ENCODE peak calls at places on chromosomes 16 and 17, in seven cellular contexts. W is uterus; P is endodermal cell; I is sigmoid colon; Q is CD8-positive, alpha-beta T cell; O is heart left ventricle; E is cardiac muscle cell. J is an unnamed sample. For H3K4me1, the result is how much of the 10 kb centered on the place peaks cover.

GRCh38 chr16:30724641-30725464 is 23.4 kb upstream of the PHKG2 start:
- DNase-seq in O (peak), E (no peak), I (peak), W (no peak), Q (no peak), P (no peak), J (peak)

GRCh38 chr17:13329421-13329820 is 272.3 kb downstream of the HS3ST3A1 start:
- DNase-seq in E (no peak), Q (no peak), I (no peak), P (no peak), W (no peak), O (no peak), J (no peak)

GRCh38 chr16:50267151-50267631 is 840 bp downstream of the ADCY7 start:
- DNase-seq in E (no peak), O (peak), P (peak), W (no peak), I (peak), Q (no peak), J (no peak)

GRCh38 chr17:44217738-44218343 is 1.6 kb downstream of the UBTF start:
- DNase-seq in I (no peak), P (no peak), O (no peak), W (no peak), E (no peak), Q (no peak), J (no peak)

GRCh38 chr17:31310877-31311276 is 3.0 kb downstream of the EVI2B start:
- DNase-seq in P (no peak), I (no peak), E (no peak), O (no peak), W (no peak), Q (no peak), J (no peak)

GRCh38 chr16:788399-789126 is at the start of gene CHTF18:
- DNase-seq in Q (peak), W (peak), I (peak), O (peak), E (peak), P (peak), J (peak)

GRCh38 chr16:30941600-30942420 is 7.1 kb upstream of the ORAI3 start:
- DNase-seq in Q (peak), W (peak), E (peak), P (peak), I (peak), O (peak), J (peak)

GRCh38 chr17:78415821-78416301 is 37.4 kb downstream of the PGS1 start:
- DNase-seq in P (no peak), I (no peak), Q (no peak), O (no peak), W (no peak), E (no peak), J (no peak)

GRCh38 chr17:28071891-28072606 is 29.6 kb downstream of the NLK start:
- DNase-seq in E (no peak), O (no peak), Q (no peak), I (no peak), P (no peak), W (no peak), J (no peak)

GRCh38 chr16:48231675-48232214 is 12.4 kb upstream of the LONP2 start:
- DNase-seq in I (no peak), O (no peak), E (peak), W (peak), P (peak), Q (no peak), J (peak)

GRCh38 chr17:17053446-17054379 is 11.5 kb downstream of the MPRIP start:
- DNase-seq in W (peak), I (peak), E (no peak), O (no peak), Q (no peak), P (peak), J (no peak)

GRCh38 chr17:75535119-75535537 is 9.6 kb downstream of the LLGL2 start:
- DNase-seq in Q (peak), P (no peak), E (no peak), I (no peak), O (no peak), W (no peak), J (no peak)

GRCh38 chr16:65071371-65072311 is 50.2 kb downstream of the CDH11 start:
- DNase-seq in I (peak), P (no peak), Q (no peak), O (no peak), E (peak), W (peak), J (peak)

GRCh38 chr17:8476741-8477140 is 41.1 kb downstream of the NDEL1 start:
- DNase-seq in E (no peak), Q (no peak), O (no peak), P (peak), I (no peak), W (no peak), J (no peak)

GRCh38 chr16:35325936-35326335 is 1866.5 kb downstream of the TP53TG3F start:
- DNase-seq in Q (no peak), P (no peak), E (no peak), W (no peak), O (no peak), I (no peak), J (no peak)

GRCh38 chr17:72338304-72338703 is 217.5 kb downstream of the SOX9 start:
- DNase-seq in I (no peak), E (no peak), P (no peak), Q (no peak), W (no peak), O (no peak), J (no peak)

GRCh38 chr17:74604200-74604599 is 12.1 kb upstream of the CD300LD start:
- DNase-seq in I (no peak), P (no peak), E (no peak), Q (no peak), W (no peak), O (no peak), J (no peak)

GRCh38 chr17:75764711-75765421 is at the start of gene GALK1:
- DNase-seq in P (peak), Q (peak), I (peak), W (peak), E (peak), O (peak), J (peak)

GRCh38 chr17:66713533-66714042 is 121.3 kb upstream of the CACNG5 start:
- DNase-seq in E (no peak), Q (no peak), O (no peak), I (no peak), P (no peak), W (no peak), J (no peak)

GRCh38 chr17:9875441-9875840 is 29.6 kb downstream of the RCVRN start:
- DNase-seq in E (peak), Q (no peak), O (no peak), I (no peak), W (peak), P (peak), J (peak)

GRCh38 chr16:19882186-19882585 is 2.5 kb downstream of the GPRC5B start:
- DNase-seq in I (no peak), Q (no peak), P (peak), E (no peak), W (no peak), O (no peak), J (no peak)

GRCh38 chr16:51919736-51920135 is 627.2 kb downstream of the TOX3 start:
- DNase-seq in E (no peak), O (no peak), Q (no peak), W (no peak), I (no peak), P (no peak), J (no peak)

GRCh38 chr17:57355090-57355859 is 99.0 kb downstream of the MSI2 start:
- DNase-seq in Q (no peak), W (no peak), O (no peak), I (no peak), E (no peak), P (peak), J (peak)

GRCh38 chr16:84495506-84495905 is 9.0 kb downstream of the MEAK7 start:
- DNase-seq in W (no peak), E (no peak), P (peak), O (no peak), I (no peak), Q (no peak), J (no peak)

DNA sequence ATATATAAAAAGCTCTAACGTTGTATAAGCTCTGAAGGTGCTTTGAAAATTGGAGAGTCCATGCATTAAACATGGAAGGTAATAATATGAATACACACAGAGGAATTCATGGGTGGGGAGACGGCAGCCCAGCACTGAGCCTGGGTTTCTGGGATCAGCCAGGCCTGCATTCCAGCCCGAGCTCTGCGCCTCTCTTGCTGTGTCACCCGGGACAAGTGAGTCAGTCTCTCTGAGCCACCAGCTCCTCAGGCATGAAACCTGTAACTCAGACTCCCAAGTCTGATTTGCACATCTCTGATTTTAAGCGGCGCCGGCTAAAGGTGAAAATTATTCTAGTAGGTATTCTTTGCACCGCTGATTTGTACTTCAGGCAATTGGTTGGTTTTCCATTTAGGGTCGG is 238.8 kb downstream of the MRTFB start:
- DNase-seq in E (no peak), P (peak), W (no peak), Q (no peak), I (no peak), O (peak), J (peak)
- H3K27ac ChIP-seq in E (no peak), P (no peak), W (no peak), Q (no peak), I (peak), O (peak), J (peak)

GRCh38 chr16:74742051-74742481 is 32.6 kb downstream of the FA2H start:
- DNase-seq in P (no peak), E (peak), W (no peak), I (no peak), Q (no peak), O (no peak), J (no peak)

GRCh38 chr16:74743668-74744299 is 30.8 kb downstream of the FA2H start:
- DNase-seq in E (peak), Q (no peak), O (no peak), P (no peak), W (no peak), I (no peak), J (peak)

GRCh38 chr16:74745109-74745615 is 29.5 kb downstream of the FA2H start:
- DNase-seq in I (no peak), W (no peak), E (no peak), O (no peak), P (no peak), Q (no peak), J (no peak)

GRCh38 chr16:74744566-74744965 is 30.1 kb downstream of the FA2H start:
- DNase-seq in O (no peak), E (no peak), W (no peak), P (no peak), I (no peak), Q (no peak), J (no peak)

DNA sequence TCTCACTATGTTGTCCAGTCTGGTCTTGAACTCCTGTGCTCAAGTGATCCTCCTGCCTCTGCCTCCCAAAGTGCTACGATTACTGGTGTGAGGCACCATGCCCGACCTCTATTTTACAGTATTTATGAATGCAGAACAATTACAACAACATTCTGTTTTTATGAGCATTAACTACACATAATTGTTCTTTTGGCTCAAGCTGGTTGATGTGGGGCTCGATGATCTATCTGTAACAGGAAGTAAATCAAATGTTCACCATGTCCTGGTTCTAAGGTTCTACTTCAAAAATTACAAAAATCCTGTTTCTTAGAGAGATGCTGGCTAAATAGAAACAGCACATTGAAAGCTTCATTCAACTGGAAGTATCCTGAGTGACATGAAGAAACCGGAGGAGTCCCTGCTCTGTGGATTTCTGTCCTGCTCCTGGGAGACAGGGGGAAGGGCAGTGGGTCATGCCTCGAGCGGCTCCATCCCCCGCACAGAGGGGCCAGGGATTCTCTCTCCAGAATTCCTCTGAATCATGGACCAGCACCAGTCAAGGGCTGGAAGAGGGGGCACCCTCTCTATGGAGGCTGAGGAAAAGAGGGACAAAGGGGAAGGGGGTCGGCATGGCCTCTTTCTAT is 31.5 kb downstream of the FA2H start:
- DNase-seq in W (no peak), I (no peak), P (no peak), Q (no peak), E (no peak), O (no peak), J (no peak)
- H3K4me1 ChIP-seq in W (under half), I (under half), P (under half), Q (under half), E (under half), O (under half), J (under half)

GRCh38 chr17:19304209-19304608 is 58.3 kb downstream of the B9D1 start:
- DNase-seq in I (peak), W (no peak), O (no peak), E (peak), P (peak), Q (no peak), J (peak)

GRCh38 chr17:19304751-19305150 is 57.8 kb downstream of the B9D1 start:
- DNase-seq in E (no peak), I (peak), W (no peak), Q (no peak), O (no peak), P (peak), J (no peak)

GRCh38 chr17:19305261-19305660 is 57.3 kb downstream of the B9D1 start:
- DNase-seq in O (no peak), E (no peak), P (peak), Q (no peak), W (no peak), I (peak), J (no peak)

GRCh38 chr17:19306160-19307111 is 56.1 kb downstream of the B9D1 start:
- DNase-seq in O (no peak), I (peak), Q (no peak), P (peak), W (no peak), E (no peak), J (no peak)

GRCh38 chr17:19305761-19306159 is 56.8 kb downstream of the B9D1 start:
- DNase-seq in E (no peak), W (no peak), I (no peak), O (no peak), Q (no peak), P (peak), J (no peak)
- H3K27ac ChIP-seq in E (no peak), W (no peak), I (no peak), O (no peak), Q (no peak), P (no peak), J (no peak)

DNA sequence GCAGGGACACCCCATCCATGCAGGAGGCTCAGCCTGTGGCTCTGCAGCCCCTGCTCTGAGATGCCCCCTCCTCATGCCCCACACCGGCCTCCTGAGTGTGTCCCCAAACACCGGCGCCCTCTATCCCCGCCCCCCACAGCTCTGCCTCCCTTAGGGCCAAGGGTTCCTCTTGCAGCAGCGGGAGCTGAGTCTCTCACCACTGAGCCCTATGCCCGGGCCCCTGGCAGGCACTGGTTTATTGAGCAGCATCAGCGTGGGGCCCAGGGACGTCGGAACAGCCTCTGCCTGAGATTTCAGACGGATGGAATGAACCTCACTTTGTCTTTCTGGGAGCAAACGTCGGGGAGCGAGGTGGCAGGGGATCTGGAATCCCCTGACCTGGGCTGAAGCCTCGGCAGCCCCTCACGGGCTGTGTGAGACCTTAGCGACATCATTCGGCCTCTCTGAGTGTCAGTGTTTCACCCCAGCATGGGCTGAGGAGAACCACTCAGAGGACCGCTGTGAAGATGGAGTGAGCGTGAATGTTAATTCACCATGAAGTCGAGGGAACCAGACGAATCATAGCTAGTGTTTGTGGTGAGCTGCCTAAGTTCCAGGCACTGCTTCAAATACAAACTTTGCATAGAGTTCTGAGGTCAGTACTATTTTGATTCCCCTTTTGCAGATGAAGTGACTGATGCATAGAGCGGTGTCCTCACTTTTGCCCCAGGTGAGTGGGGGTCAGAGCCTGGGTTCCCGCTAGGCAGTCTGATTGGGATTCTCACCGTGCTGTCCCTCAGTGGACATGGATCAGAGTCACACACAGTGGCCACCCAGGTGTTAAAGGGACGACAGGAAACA is 5.3 kb upstream of the C16orf74 start:
- DNase-seq in Q (no peak), I (no peak), E (no peak), P (peak), O (no peak), W (no peak), J (no peak)
- H3K4me1 ChIP-seq in Q (under half), I (under half), E (under half), P (under half), O (under half), W (under half), J (under half)

J was measured in adrenal gland.